ENCODE peak calls at places on chromosomes 6 and 20, in nine cellular contexts. One of them, this sample, is unnamed.

GRCh38 chr20:18943542-18943941 is 130.0 kb downstream of the SCP2D1 start:
- DNase-seq in SW480: peak; percentile 16
- DNase-seq in uterus: no peak
- DNase-seq in foreskin fibroblast: no peak
- DNase-seq in astrocyte of the spinal cord: no peak
- DNase-seq in endodermal cell: no peak
- DNase-seq in fibroblast of the aortic adventitia: no peak
- DNase-seq in aorta: peak; percentile 60
- DNase-seq in T-helper 1 cell: no peak
- DNase-seq in this sample: no peak

GRCh38 chr20:13142143-13142542 is 78.9 kb upstream of the ISM1 start:
- DNase-seq in endodermal cell: no peak
- DNase-seq in T-helper 1 cell: no peak
- DNase-seq in foreskin fibroblast: peak; percentile 33
- DNase-seq in SW480: peak; percentile 26
- DNase-seq in astrocyte of the spinal cord: peak; percentile 40
- DNase-seq in fibroblast of the aortic adventitia: no peak
- DNase-seq in uterus: no peak
- DNase-seq in aorta: no peak
- DNase-seq in this sample: no peak

GRCh38 chr20:47489448-47489872 is 12.2 kb upstream of the NCOA3 start:
- DNase-seq in aorta: peak; percentile 75
- DNase-seq in endodermal cell: no peak
- DNase-seq in astrocyte of the spinal cord: no peak
- DNase-seq in foreskin fibroblast: no peak
- DNase-seq in uterus: no peak
- DNase-seq in SW480: no peak
- DNase-seq in fibroblast of the aortic adventitia: no peak
- DNase-seq in T-helper 1 cell: peak; percentile 25
- DNase-seq in this sample: no peak

GRCh38 chr6:27237089-27237723 is 10.3 kb upstream of the PRSS16 start:
- DNase-seq in T-helper 1 cell: no peak
- DNase-seq in uterus: no peak
- DNase-seq in fibroblast of the aortic adventitia: peak; percentile 56
- DNase-seq in aorta: no peak
- DNase-seq in foreskin fibroblast: peak; percentile 49
- DNase-seq in SW480: no peak
- DNase-seq in astrocyte of the spinal cord: peak; percentile 35
- DNase-seq in endodermal cell: peak; percentile 87
- DNase-seq in this sample: no peak

GRCh38 chr6:43090557-43090952 is 14.4 kb downstream of the PTK7 start:
- DNase-seq in T-helper 1 cell: no peak
- DNase-seq in SW480: no peak
- DNase-seq in astrocyte of the spinal cord: no peak
- DNase-seq in endodermal cell: peak; percentile 78
- DNase-seq in aorta: no peak
- DNase-seq in uterus: no peak
- DNase-seq in fibroblast of the aortic adventitia: no peak
- DNase-seq in foreskin fibroblast: no peak
- DNase-seq in this sample: no peak

GRCh38 chr20:8656335-8656734 is 412.6 kb upstream of the PLCB4 start:
- DNase-seq in fibroblast of the aortic adventitia: peak; percentile 19
- DNase-seq in T-helper 1 cell: no peak
- DNase-seq in endodermal cell: no peak
- DNase-seq in SW480: no peak
- DNase-seq in uterus: no peak
- DNase-seq in aorta: no peak
- DNase-seq in foreskin fibroblast: no peak
- DNase-seq in astrocyte of the spinal cord: no peak
- DNase-seq in this sample: no peak

GRCh38 chr20:8166730-8167129 is 34.7 kb downstream of the PLCB1 start:
- DNase-seq in SW480: no peak
- DNase-seq in aorta: no peak
- DNase-seq in fibroblast of the aortic adventitia: no peak
- DNase-seq in T-helper 1 cell: no peak
- DNase-seq in uterus: no peak
- DNase-seq in endodermal cell: no peak
- DNase-seq in foreskin fibroblast: no peak
- DNase-seq in astrocyte of the spinal cord: no peak
- DNase-seq in this sample: no peak

GRCh38 chr6:3725145-3726015 is 26.1 kb downstream of the PXDC1 start:
- DNase-seq in astrocyte of the spinal cord: no peak
- DNase-seq in uterus: no peak
- DNase-seq in endodermal cell: no peak
- DNase-seq in aorta: peak; percentile 43
- DNase-seq in foreskin fibroblast: no peak
- DNase-seq in T-helper 1 cell: no peak
- DNase-seq in fibroblast of the aortic adventitia: no peak
- DNase-seq in SW480: no peak
- DNase-seq in this sample: no peak

GRCh38 chr6:15244605-15245360 is 1.1 kb upstream of the JARID2 start:
- DNase-seq in SW480: peak; percentile 62
- DNase-seq in endodermal cell: peak; percentile 87
- DNase-seq in foreskin fibroblast: peak; percentile 60
- DNase-seq in astrocyte of the spinal cord: peak; percentile 64
- DNase-seq in T-helper 1 cell: peak; percentile 50
- DNase-seq in aorta: peak; percentile 85
- DNase-seq in uterus: peak; percentile 83
- DNase-seq in fibroblast of the aortic adventitia: peak; percentile 75
- DNase-seq in this sample: peak; percentile 63

GRCh38 chr20:43731469-43731868 is 4.7 kb upstream of the GTSF1L start:
- DNase-seq in fibroblast of the aortic adventitia: peak; percentile 73
- DNase-seq in astrocyte of the spinal cord: peak; percentile 75
- DNase-seq in endodermal cell: no peak
- DNase-seq in uterus: no peak
- DNase-seq in aorta: no peak
- DNase-seq in T-helper 1 cell: no peak
- DNase-seq in SW480: no peak
- DNase-seq in foreskin fibroblast: no peak
- DNase-seq in this sample: peak; percentile 66

GRCh38 chr6:139533573-139534471 is 159.4 kb upstream of the CITED2 start:
- DNase-seq in foreskin fibroblast: peak; percentile 84
- DNase-seq in uterus: no peak
- DNase-seq in T-helper 1 cell: no peak
- DNase-seq in endodermal cell: peak; percentile 66
- DNase-seq in aorta: no peak
- DNase-seq in astrocyte of the spinal cord: peak; percentile 81
- DNase-seq in SW480: no peak
- DNase-seq in fibroblast of the aortic adventitia: peak; percentile 84
- DNase-seq in this sample: no peak

GRCh38 chr6:117496383-117496990 is 14.0 kb downstream of the DCBLD1 start:
- DNase-seq in astrocyte of the spinal cord: peak; percentile 72
- DNase-seq in endodermal cell: no peak
- DNase-seq in uterus: no peak
- DNase-seq in fibroblast of the aortic adventitia: peak; percentile 59
- DNase-seq in foreskin fibroblast: peak; percentile 70
- DNase-seq in SW480: no peak
- DNase-seq in aorta: no peak
- DNase-seq in T-helper 1 cell: no peak
- DNase-seq in this sample: no peak

This sample was measured in T1000.